ENCODE peak calls at places on chromosomes 3 and 15, in five cellular contexts. W is HT-29; I is astrocyte of the cerebellum; K is astrocyte of the spinal cord; U is CD8-positive, alpha-beta T cell. H is an unnamed sample.

GRCh38 chr15:68405426-68406250 is 26.3 kb downstream of the ITGA11 start:
- DNase-seq in W (no peak), I (no peak), U (no peak), K (no peak), H (no peak)

GRCh38 chr3:112446343-112446742 is 52.9 kb downstream of the BTLA start:
- DNase-seq in U (no peak), I (peak), K (peak), W (no peak), H (no peak)

GRCh38 chr15:52295421-52295991 is at the start of gene MYO5C:
- DNase-seq in U (no peak), W (peak), K (peak), I (no peak), H (no peak)

GRCh38 chr3:100254168-100254777 is 6.5 kb upstream of the TBC1D23 start:
- DNase-seq in K (peak), W (peak), I (peak), U (peak), H (peak)

GRCh38 chr3:100891827-100892226 is 101.4 kb downstream of the ABI3BP start:
- DNase-seq in W (no peak), K (no peak), U (no peak), I (no peak), H (no peak)

GRCh38 chr15:79018960-79019359 is 71.6 kb downstream of the RASGRF1 start:
- DNase-seq in K (no peak), I (no peak), W (no peak), U (no peak), H (no peak)

GRCh38 chr3:184645304-184645703 is 66.6 kb downstream of the MAGEF1 start:
- DNase-seq in U (no peak), K (no peak), W (no peak), I (no peak), H (no peak)

GRCh38 chr3:105970283-105970682 is 101.5 kb upstream of the CBLB start:
- DNase-seq in I (peak), W (no peak), U (no peak), K (peak), H (no peak)

GRCh38 chr3:173275740-173276139 is 121.8 kb upstream of the NLGN1 start:
- DNase-seq in W (peak), I (no peak), K (no peak), U (no peak), H (no peak)

GRCh38 chr3:123122525-123123315 is 55.9 kb downstream of the PDIA5 start:
- DNase-seq in I (peak), U (no peak), K (peak), W (no peak), H (no peak)

GRCh38 chr15:55703873-55704285 is 39.1 kb downstream of the PRTG start:
- DNase-seq in I (peak), U (no peak), W (no peak), K (peak), H (no peak)

GRCh38 chr3:72258366-72258765 is 473.4 kb upstream of the PROK2 start:
- DNase-seq in K (no peak), W (no peak), I (no peak), U (no peak), H (no peak)

GRCh38 chr15:57994468-57995154 is 70.9 kb downstream of the ALDH1A2 start:
- DNase-seq in U (no peak), W (no peak), K (peak), I (no peak), H (no peak)

GRCh38 chr3:58249358-58250092 is 11.9 kb downstream of the ABHD6 start:
- DNase-seq in I (no peak), W (peak), K (peak), U (no peak), H (no peak)

GRCh38 chr3:168034152-168034928 is 61.4 kb downstream of the GOLIM4 start:
- DNase-seq in K (peak), U (no peak), I (peak), W (no peak), H (no peak)